ENCODE peak calls at places on chromosome 9, in seven cellular contexts. One of them, this sample, is unnamed.
A peak's percentile ranks its signal among the peaks of the same experiment; 100 is the strongest.

GRCh38 chr9:34463098-34463900 is 4.7 kb downstream of the DNAI1 start:
- DNase-seq in HepG2: no peak
- DNase-seq in GM12878: no peak
- DNase-seq in H1: no peak
- DNase-seq in K562: no peak
- DNase-seq in HCT116: peak; percentile 37
- DNase-seq in SK-N-SH: peak; percentile 52
- DNase-seq in this sample: no peak

GRCh38 chr9:35792044-35792813 is 838 bp downstream of the NPR2 start:
- DNase-seq in GM12878: no peak
- DNase-seq in SK-N-SH: no peak
- DNase-seq in HepG2: no peak
- DNase-seq in HCT116: no peak
- DNase-seq in K562: no peak
- DNase-seq in H1: no peak
- DNase-seq in this sample: no peak

GRCh38 chr9:17134843-17135577 is at the start of gene CNTLN:
- DNase-seq in HepG2: peak; percentile 67
- DNase-seq in GM12878: no peak
- DNase-seq in H1: peak; percentile 84
- DNase-seq in HCT116: peak; percentile 41
- DNase-seq in K562: no peak
- DNase-seq in SK-N-SH: peak; percentile 98
- DNase-seq in this sample: peak; percentile 78

GRCh38 chr9:130732793-130733221 is 39.2 kb downstream of the EXOSC2 start:
- DNase-seq in HepG2: no peak
- DNase-seq in GM12878: no peak
- DNase-seq in K562: peak; percentile 55
- DNase-seq in SK-N-SH: no peak
- DNase-seq in H1: no peak
- DNase-seq in HCT116: no peak
- DNase-seq in this sample: peak; percentile 18

GRCh38 chr9:111736714-111737113 is 58.0 kb downstream of the SHOC1 start:
- DNase-seq in SK-N-SH: no peak
- DNase-seq in H1: no peak
- DNase-seq in HCT116: no peak
- DNase-seq in K562: no peak
- DNase-seq in HepG2: no peak
- DNase-seq in GM12878: no peak
- DNase-seq in this sample: no peak

GRCh38 chr9:83538172-83538889 is at the start of gene FRMD3:
- DNase-seq in H1: peak; percentile 38
- DNase-seq in HepG2: peak; percentile 73
- DNase-seq in SK-N-SH: peak; percentile 91
- DNase-seq in GM12878: no peak
- DNase-seq in K562: no peak
- DNase-seq in HCT116: peak; percentile 43
- DNase-seq in this sample: peak; percentile 90

GRCh38 chr9:23686257-23686656 is 139.8 kb downstream of the ELAVL2 start:
- DNase-seq in K562: no peak
- DNase-seq in SK-N-SH: no peak
- DNase-seq in GM12878: no peak
- DNase-seq in HCT116: no peak
- DNase-seq in H1: no peak
- DNase-seq in HepG2: no peak
- DNase-seq in this sample: no peak

GRCh38 chr9:89387970-89388867 is 69.9 kb downstream of the SECISBP2 start:
- DNase-seq in HepG2: peak; percentile 65
- DNase-seq in SK-N-SH: no peak
- DNase-seq in H1: no peak
- DNase-seq in HCT116: no peak
- DNase-seq in K562: no peak
- DNase-seq in GM12878: no peak
- DNase-seq in this sample: no peak

GRCh38 chr9:76530458-76531100 is 71.6 kb downstream of the GCNT1 start:
- DNase-seq in HepG2: no peak
- DNase-seq in HCT116: no peak
- DNase-seq in GM12878: no peak
- DNase-seq in K562: no peak
- DNase-seq in SK-N-SH: no peak
- DNase-seq in H1: no peak
- DNase-seq in this sample: no peak

GRCh38 chr9:14348241-14349140 is 34.5 kb upstream of the NFIB start:
- DNase-seq in HCT116: no peak
- DNase-seq in K562: no peak
- DNase-seq in H1: no peak
- DNase-seq in HepG2: no peak
- DNase-seq in SK-N-SH: peak; percentile 16
- DNase-seq in GM12878: no peak
- DNase-seq in this sample: peak; percentile 43

GRCh38 chr9:86041331-86041741 is 58.0 kb downstream of the GOLM1 start:
- DNase-seq in H1: no peak
- DNase-seq in HCT116: no peak
- DNase-seq in HepG2: no peak
- DNase-seq in K562: no peak
- DNase-seq in GM12878: no peak
- DNase-seq in SK-N-SH: no peak
- DNase-seq in this sample: no peak

GRCh38 chr9:81549500-81550206 is 139.7 kb downstream of the TLE1 start:
- DNase-seq in HepG2: peak; percentile 64
- DNase-seq in K562: no peak
- DNase-seq in H1: no peak
- DNase-seq in SK-N-SH: no peak
- DNase-seq in GM12878: no peak
- DNase-seq in HCT116: no peak
- DNase-seq in this sample: no peak

GRCh38 chr9:69198526-69199250 is 24.6 kb downstream of the TJP2 start:
- DNase-seq in SK-N-SH: no peak
- DNase-seq in GM12878: no peak
- DNase-seq in HCT116: no peak
- DNase-seq in K562: no peak
- DNase-seq in HepG2: no peak
- DNase-seq in H1: no peak
- DNase-seq in this sample: peak; percentile 5

GRCh38 chr9:69895185-69895584 is 74.6 kb downstream of the CFAP95 start:
- DNase-seq in GM12878: no peak
- DNase-seq in HepG2: no peak
- DNase-seq in HCT116: no peak
- DNase-seq in H1: no peak
- DNase-seq in SK-N-SH: no peak
- DNase-seq in K562: no peak
- DNase-seq in this sample: no peak

GRCh38 chr9:104256031-104256709 is 162.1 kb downstream of the SMC2 start:
- DNase-seq in HepG2: no peak
- DNase-seq in SK-N-SH: no peak
- DNase-seq in HCT116: no peak
- DNase-seq in H1: no peak
- DNase-seq in K562: no peak
- DNase-seq in GM12878: no peak
- DNase-seq in this sample: no peak

GRCh38 chr9:73869261-73869660 is 627.9 kb upstream of the RORB start:
- DNase-seq in HepG2: peak; percentile 13
- DNase-seq in GM12878: peak; percentile 30
- DNase-seq in HCT116: no peak
- DNase-seq in SK-N-SH: no peak
- DNase-seq in H1: no peak
- DNase-seq in K562: peak; percentile 8
- DNase-seq in this sample: peak; percentile 53

GRCh38 chr9:115637661-115638060 is 515.9 kb upstream of the PAPPA start:
- DNase-seq in GM12878: no peak
- DNase-seq in HCT116: no peak
- DNase-seq in K562: no peak
- DNase-seq in SK-N-SH: no peak
- DNase-seq in HepG2: no peak
- DNase-seq in H1: no peak
- DNase-seq in this sample: no peak

GRCh38 chr9:18906656-18907395 is 126.2 kb downstream of the SAXO1 start:
- DNase-seq in HCT116: no peak
- DNase-seq in H1: no peak
- DNase-seq in GM12878: no peak
- DNase-seq in HepG2: no peak
- DNase-seq in SK-N-SH: no peak
- DNase-seq in K562: no peak
- DNase-seq in this sample: no peak
- TF ChIP-seq JUND in HCT116: no peak
- TF ChIP-seq JUND in H1: no peak
- TF ChIP-seq JUND in GM12878: no peak
- TF ChIP-seq JUND in HepG2: no peak
- TF ChIP-seq JUND in SK-N-SH: peak; percentile 61
- TF ChIP-seq JUND in K562: no peak
- TF ChIP-seq JUND in this sample: no peak

GRCh38 chr9:127763918-127764384 is 14.5 kb downstream of the SH2D3C start:
- DNase-seq in HepG2: peak; percentile 32
- DNase-seq in SK-N-SH: no peak
- DNase-seq in GM12878: no peak
- DNase-seq in K562: peak; percentile 48
- DNase-seq in H1: no peak
- DNase-seq in HCT116: no peak
- DNase-seq in this sample: no peak
- TF ChIP-seq JUND in HepG2: no peak
- TF ChIP-seq JUND in SK-N-SH: no peak
- TF ChIP-seq JUND in GM12878: no peak
- TF ChIP-seq JUND in K562: no peak
- TF ChIP-seq JUND in H1: no peak
- TF ChIP-seq JUND in HCT116: no peak
- TF ChIP-seq JUND in this sample: no peak

GRCh38 chr9:133996531-133997520 is 4.7 kb upstream of the VAV2 start:
- DNase-seq in H1: no peak
- DNase-seq in K562: no peak
- DNase-seq in HepG2: no peak
- DNase-seq in HCT116: no peak
- DNase-seq in GM12878: no peak
- DNase-seq in SK-N-SH: no peak
- DNase-seq in this sample: no peak

GRCh38 chr9:133993635-133994253 is 1.6 kb upstream of the VAV2 start:
- DNase-seq in H1: no peak
- DNase-seq in HCT116: no peak
- DNase-seq in K562: no peak
- DNase-seq in SK-N-SH: no peak
- DNase-seq in HepG2: no peak
- DNase-seq in GM12878: no peak
- DNase-seq in this sample: no peak

GRCh38 chr9:133992780-133993634 is 883 bp upstream of the VAV2 start:
- DNase-seq in GM12878: no peak
- DNase-seq in HCT116: peak; percentile 43
- DNase-seq in K562: peak; percentile 93
- DNase-seq in HepG2: peak; percentile 77
- DNase-seq in SK-N-SH: peak; percentile 94
- DNase-seq in H1: peak; percentile 39
- DNase-seq in this sample: peak; percentile 61

GRCh38 chr9:133994359-133995011 is 2.4 kb upstream of the VAV2 start:
- DNase-seq in HCT116: peak; percentile 46
- DNase-seq in K562: peak; percentile 84
- DNase-seq in GM12878: no peak
- DNase-seq in SK-N-SH: peak; percentile 92
- DNase-seq in H1: peak; percentile 65
- DNase-seq in HepG2: peak; percentile 64
- DNase-seq in this sample: peak; percentile 79

GRCh38 chr9:133995012-133995896 is 3.1 kb upstream of the VAV2 start:
- DNase-seq in GM12878: no peak
- DNase-seq in HepG2: peak; percentile 47
- DNase-seq in K562: no peak
- DNase-seq in HCT116: peak; percentile 37
- DNase-seq in H1: no peak
- DNase-seq in SK-N-SH: peak; percentile 68
- DNase-seq in this sample: peak; percentile 62
- TF ChIP-seq JUND in GM12878: no peak
- TF ChIP-seq JUND in HepG2: no peak
- TF ChIP-seq JUND in K562: no peak
- TF ChIP-seq JUND in HCT116: no peak
- TF ChIP-seq JUND in H1: no peak
- TF ChIP-seq JUND in SK-N-SH: no peak
- TF ChIP-seq JUND in this sample: no peak

GRCh38 chr9:127517620-127518019 is 66.3 kb downstream of the LRSAM1 start:
- DNase-seq in K562: no peak
- DNase-seq in H1: no peak
- DNase-seq in GM12878: no peak
- DNase-seq in HepG2: no peak
- DNase-seq in HCT116: no peak
- DNase-seq in SK-N-SH: no peak
- DNase-seq in this sample: no peak

GRCh38 chr9:127520941-127521918 is 69.9 kb downstream of the LRSAM1 start:
- DNase-seq in HepG2: no peak
- DNase-seq in H1: no peak
- DNase-seq in SK-N-SH: no peak
- DNase-seq in K562: no peak
- DNase-seq in GM12878: no peak
- DNase-seq in HCT116: no peak
- DNase-seq in this sample: no peak

GRCh38 chr9:127521919-127522304 is 70.6 kb downstream of the LRSAM1 start:
- DNase-seq in HCT116: no peak
- DNase-seq in HepG2: no peak
- DNase-seq in H1: no peak
- DNase-seq in SK-N-SH: no peak
- DNase-seq in K562: no peak
- DNase-seq in GM12878: no peak
- DNase-seq in this sample: no peak

GRCh38 chr9:127518091-127518856 is 67.0 kb downstream of the LRSAM1 start:
- DNase-seq in K562: no peak
- DNase-seq in HCT116: no peak
- DNase-seq in HepG2: no peak
- DNase-seq in SK-N-SH: no peak
- DNase-seq in GM12878: peak; percentile 31
- DNase-seq in H1: no peak
- DNase-seq in this sample: no peak

DNA sequence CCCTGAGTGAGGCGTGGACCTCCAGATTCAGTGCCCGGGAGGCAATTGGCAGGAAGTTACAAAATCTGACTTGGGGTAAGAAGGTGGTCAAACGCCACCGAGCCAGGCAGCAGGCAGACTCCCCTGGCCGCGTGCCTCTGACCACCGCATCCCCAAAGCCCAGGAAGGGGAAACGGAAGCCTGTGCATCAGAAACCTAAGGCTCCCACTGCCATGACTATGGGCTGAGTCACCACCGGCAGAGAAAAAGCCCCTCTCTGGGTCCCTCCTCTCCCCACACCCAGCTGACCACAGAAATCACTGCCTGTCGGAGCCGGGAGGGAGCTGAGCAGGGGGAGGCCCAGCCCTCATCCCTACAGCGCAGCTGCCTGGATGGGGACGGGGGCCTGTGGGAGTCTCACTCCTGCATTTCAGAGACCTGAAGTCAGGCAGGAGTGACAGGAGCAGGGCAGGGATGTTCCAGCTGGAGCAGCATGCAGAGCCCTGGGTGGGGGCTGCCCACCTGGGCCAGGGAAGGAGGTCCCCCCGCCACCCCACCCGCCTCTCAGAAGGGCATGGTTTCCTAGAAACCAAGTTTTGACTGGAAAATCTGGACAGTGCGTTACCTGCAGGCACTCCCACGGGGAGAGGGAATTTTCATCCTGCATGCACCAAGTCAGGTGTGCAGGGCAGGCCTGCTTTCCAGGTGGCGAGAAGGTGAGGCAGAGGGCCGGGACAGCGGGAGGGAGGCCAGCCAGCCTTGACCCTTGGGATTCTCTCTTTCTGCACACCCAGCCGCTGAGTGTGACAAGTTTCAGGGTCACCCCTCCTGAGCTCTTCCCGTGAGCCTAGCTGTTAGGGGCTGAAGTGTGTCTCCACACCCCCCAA is 68.2 kb downstream of the LRSAM1 start:
- DNase-seq in GM12878: peak; percentile 19
- DNase-seq in HepG2: no peak
- DNase-seq in SK-N-SH: no peak
- DNase-seq in H1: no peak
- DNase-seq in HCT116: no peak
- DNase-seq in K562: no peak
- DNase-seq in this sample: no peak
- TF ChIP-seq JUND in GM12878: no peak
- TF ChIP-seq JUND in HepG2: no peak
- TF ChIP-seq JUND in SK-N-SH: peak; percentile 93
- TF ChIP-seq JUND in H1: no peak
- TF ChIP-seq JUND in HCT116: no peak
- TF ChIP-seq JUND in K562: no peak
- TF ChIP-seq JUND in this sample: no peak

GRCh38 chr9:117957267-117957666 is 253.1 kb downstream of the TLR4 start:
- DNase-seq in H1: no peak
- DNase-seq in HepG2: no peak
- DNase-seq in HCT116: no peak
- DNase-seq in GM12878: no peak
- DNase-seq in K562: no peak
- DNase-seq in SK-N-SH: no peak
- DNase-seq in this sample: no peak
- TF ChIP-seq JUND in H1: no peak
- TF ChIP-seq JUND in HepG2: no peak
- TF ChIP-seq JUND in HCT116: no peak
- TF ChIP-seq JUND in GM12878: no peak
- TF ChIP-seq JUND in K562: no peak
- TF ChIP-seq JUND in SK-N-SH: no peak
- TF ChIP-seq JUND in this sample: no peak